ENCODE peak calls at places on chromosome 22, in eight cellular contexts. O is stimulated activated naive CD4-positive, alpha-beta T cell; U is chondrocyte; L is IMR-90; H is HT1080; Q is A549; I is body of pancreas; N is neuronal stem cell. R is an unnamed sample.

GRCh38 chr22:36325163-36326031 is 62.4 kb downstream of the MYH9 start:
- DNase-seq in L (peak), I (no peak), N (no peak), H (no peak), Q (no peak), U (no peak), O (no peak), R (no peak)

GRCh38 chr22:24593810-24594568 is 1.1 kb upstream of the LRRC75B start:
- DNase-seq in L (no peak), Q (no peak), I (peak), H (no peak), O (no peak), N (no peak), U (no peak), R (no peak)

GRCh38 chr22:43883012-43883661 is 8.7 kb downstream of the PNPLA5 start:
- DNase-seq in H (peak), L (peak), I (peak), Q (peak), N (peak), O (no peak), U (peak), R (peak)

GRCh38 chr22:42865536-42865935 is 8.5 kb upstream of the ARFGAP3 start:
- DNase-seq in N (no peak), Q (no peak), U (no peak), I (no peak), H (no peak), L (no peak), O (no peak), R (no peak)

GRCh38 chr22:20021196-20022181 is 579 bp downstream of the TANGO2 start:
- DNase-seq in L (peak), O (no peak), U (no peak), N (no peak), Q (no peak), H (peak), I (peak), R (peak)

GRCh38 chr22:19181786-19182471 is 3.4 kb upstream of the SLC25A1 start:
- DNase-seq in Q (no peak), L (no peak), N (no peak), H (no peak), U (no peak), I (no peak), O (no peak), R (no peak)

GRCh38 chr22:47202819-47203553 is 440.5 kb downstream of the TBC1D22A start:
- DNase-seq in U (no peak), N (no peak), I (no peak), H (no peak), O (no peak), Q (no peak), L (no peak), R (no peak)

GRCh38 chr22:30970356-30970746 is 1.3 kb downstream of the TUG1 start:
- DNase-seq in Q (no peak), H (no peak), O (no peak), L (no peak), U (no peak), N (no peak), I (no peak), R (no peak)

GRCh38 chr22:45120931-45121330 is 42.8 kb upstream of the NUP50 start:
- DNase-seq in Q (no peak), I (no peak), U (no peak), N (no peak), L (peak), H (peak), O (no peak), R (no peak)